ENCODE peak calls at places on chromosomes 4 and X, in ten cellular contexts. M is lung, A is fibroblast of lung, O is endothelial cell of umbilical vein, P is transverse colon, R is testis, U is HCT116, V is sigmoid colon, C is left ventricle myocardium inferior, H is cardiac muscle cell. K is an unnamed sample. For H3K36me3, the result is how much of the 10 kb centered on the place peaks cover.

GRCh38 chr4:175412161-175412560 is 399.9 kb downstream of the GPM6A start:
- DNase-seq in U (no peak), A (peak), H (no peak), M (no peak), C (no peak), R (no peak), V (no peak), P (no peak), O (no peak), K (no peak)

GRCh38 chrX:97563531-97564133 is 679.9 kb downstream of the RPA4 start:
- DNase-seq in M (peak), C (peak), O (peak), V (peak), P (peak), R (peak), H (no peak), U (no peak), A (peak), K (no peak)

GRCh38 chrX:118189628-118190027 is 73.0 kb upstream of the KLHL13 start:
- DNase-seq in M (no peak), C (no peak), O (no peak), P (no peak), R (no peak), V (no peak), A (no peak), H (peak), U (no peak), K (no peak)

GRCh38 chrX:154531626-154532025 is 15.0 kb downstream of the G6PD start:
- DNase-seq in M (no peak), O (no peak), A (peak), V (no peak), P (no peak), U (no peak), C (no peak), R (no peak), H (peak), K (no peak)

GRCh38 chr4:26235500-26235899 is 85.3 kb upstream of the RBPJ start:
- DNase-seq in U (no peak), R (no peak), C (peak), V (peak), H (no peak), A (peak), O (no peak), M (peak), P (peak), K (no peak)

GRCh38 chrX:48999030-48999429 is 3.0 kb downstream of the GRIPAP1 start:
- DNase-seq in R (no peak), M (no peak), A (no peak), P (no peak), H (no peak), O (no peak), U (no peak), C (no peak), V (no peak), K (no peak)

GRCh38 chr4:173935622-173936405 is 347.7 kb downstream of the FBXO8 start:
- DNase-seq in V (no peak), A (peak), P (no peak), O (no peak), U (no peak), R (no peak), C (no peak), H (no peak), M (no peak), K (no peak)

GRCh38 chrX:50889582-50889981 is 21.0 kb upstream of the BMP15 start:
- DNase-seq in R (no peak), M (no peak), V (no peak), C (no peak), A (no peak), O (no peak), H (no peak), P (no peak), U (no peak), K (no peak)

GRCh38 chr4:75547647-75548387 is 8.0 kb upstream of the ODAPH start:
- DNase-seq in H (peak), A (peak), O (no peak), C (peak), M (no peak), P (peak), V (peak), R (peak), U (no peak), K (no peak)

GRCh38 chr4:15294202-15294601 is 133.6 kb upstream of the C1QTNF7 start:
- DNase-seq in A (no peak), P (no peak), H (no peak), C (no peak), V (no peak), R (no peak), O (no peak), U (no peak), M (no peak), K (no peak)

GRCh38 chrX:68413254-68413653 is 20.0 kb downstream of the OPHN1 start:
- DNase-seq in C (no peak), A (no peak), U (no peak), H (no peak), R (no peak), O (no peak), V (no peak), M (no peak), P (no peak), K (no peak)

GRCh38 chrX:124280294-124280902 is 52.1 kb upstream of the TEX13D start:
- DNase-seq in A (peak), V (no peak), O (no peak), M (no peak), C (no peak), P (no peak), R (no peak), U (no peak), H (no peak), K (peak)

GRCh38 chr4:6468376-6468775 is 4.0 kb downstream of the PPP2R2C start:
- DNase-seq in U (no peak), V (peak), P (no peak), M (no peak), H (no peak), C (no peak), O (no peak), R (peak), A (no peak), K (no peak)

GRCh38 chrX:30533261-30533660 is 44.3 kb downstream of the TASL start:
- DNase-seq in A (no peak), P (no peak), V (no peak), M (no peak), O (no peak), U (no peak), H (no peak), C (no peak), R (no peak), K (no peak)

GRCh38 chr4:71380721-71381120 is 41.9 kb downstream of the SLC4A4 start:
- DNase-seq in H (no peak), V (no peak), U (no peak), P (no peak), C (no peak), R (no peak), O (no peak), M (no peak), A (peak), K (no peak)

GRCh38 chr4:15162465-15163283 is 160.4 kb downstream of the CPEB2 start:
- DNase-seq in R (no peak), P (no peak), M (no peak), U (no peak), A (no peak), V (no peak), C (no peak), H (peak), O (peak), K (peak)

GRCh38 chrX:119605398-119605738 is 856 bp downstream of the NKRF start:
- DNase-seq in V (no peak), C (no peak), R (peak), P (no peak), M (no peak), O (peak), A (no peak), H (peak), U (no peak), K (no peak)

GRCh38 chr4:6907658-6908191 is 1.9 kb upstream of the TBC1D14 start:
- DNase-seq in C (no peak), M (no peak), O (peak), A (no peak), H (peak), U (peak), R (peak), P (peak), V (peak), K (peak)

GRCh38 chr4:159146007-159146330 is 43.1 kb downstream of the RAPGEF2 start:
- DNase-seq in M (no peak), U (no peak), H (no peak), A (no peak), O (peak), V (no peak), R (no peak), C (no peak), P (no peak), K (no peak)

GRCh38 chr4:119099227-119099910 is 36.3 kb upstream of the MYOZ2 start:
- DNase-seq in M (no peak), C (no peak), U (no peak), H (no peak), P (no peak), V (no peak), O (no peak), R (no peak), A (peak), K (no peak)

GRCh38 chrX:63503541-63503940 is 152.4 kb upstream of the SPIN4 start:
- DNase-seq in C (no peak), M (no peak), V (no peak), R (no peak), H (peak), P (no peak), A (peak), U (no peak), O (peak), K (no peak)

GRCh38 chr4:1410491-1411325 is 4.5 kb upstream of the NKX1-1 start:
- DNase-seq in C (peak), P (no peak), M (no peak), R (peak), A (peak), O (peak), H (peak), V (peak), U (no peak), K (peak)

GRCh38 chrX:7133036-7133412 is 14.5 kb upstream of the STS start:
- DNase-seq in H (peak), V (no peak), A (peak), C (peak), U (no peak), O (peak), R (no peak), M (peak), P (no peak), K (peak)

GRCh38 chr4:8688908-8689445 is 96.4 kb downstream of the CPZ start:
- DNase-seq in P (no peak), C (no peak), U (no peak), R (no peak), H (no peak), A (no peak), O (no peak), V (peak), M (no peak), K (no peak)

GRCh38 chr4:173121044-173121685 is 47.4 kb upstream of the GALNT7 start:
- DNase-seq in C (no peak), M (peak), P (peak), O (peak), V (no peak), R (no peak), A (peak), U (no peak), H (peak), K (peak)

GRCh38 chr4:52592287-52592686 is 66.8 kb downstream of the USP46 start:
- DNase-seq in P (no peak), R (no peak), C (no peak), O (no peak), H (no peak), M (no peak), V (no peak), A (no peak), U (no peak), K (peak)

GRCh38 chr4:52600275-52600674 is 58.8 kb downstream of the USP46 start:
- DNase-seq in R (peak), M (no peak), H (no peak), P (no peak), U (no peak), V (no peak), A (no peak), C (peak), O (no peak), K (no peak)

GRCh38 chr4:52588771-52589591 is 70.1 kb downstream of the USP46 start:
- DNase-seq in V (no peak), O (peak), R (no peak), A (peak), P (no peak), U (no peak), M (no peak), H (no peak), C (no peak), K (no peak)

GRCh38 chr4:52594961-52595360 is 64.1 kb downstream of the USP46 start:
- DNase-seq in H (no peak), M (no peak), O (no peak), A (no peak), U (no peak), P (no peak), C (no peak), R (peak), V (no peak), K (no peak)
- H3K36me3 ChIP-seq in H (under half), M (under half), O (under half), A (under half), U (under half), P (under half), C (under half), R (under half), V (under half), K (under half)

DNA sequence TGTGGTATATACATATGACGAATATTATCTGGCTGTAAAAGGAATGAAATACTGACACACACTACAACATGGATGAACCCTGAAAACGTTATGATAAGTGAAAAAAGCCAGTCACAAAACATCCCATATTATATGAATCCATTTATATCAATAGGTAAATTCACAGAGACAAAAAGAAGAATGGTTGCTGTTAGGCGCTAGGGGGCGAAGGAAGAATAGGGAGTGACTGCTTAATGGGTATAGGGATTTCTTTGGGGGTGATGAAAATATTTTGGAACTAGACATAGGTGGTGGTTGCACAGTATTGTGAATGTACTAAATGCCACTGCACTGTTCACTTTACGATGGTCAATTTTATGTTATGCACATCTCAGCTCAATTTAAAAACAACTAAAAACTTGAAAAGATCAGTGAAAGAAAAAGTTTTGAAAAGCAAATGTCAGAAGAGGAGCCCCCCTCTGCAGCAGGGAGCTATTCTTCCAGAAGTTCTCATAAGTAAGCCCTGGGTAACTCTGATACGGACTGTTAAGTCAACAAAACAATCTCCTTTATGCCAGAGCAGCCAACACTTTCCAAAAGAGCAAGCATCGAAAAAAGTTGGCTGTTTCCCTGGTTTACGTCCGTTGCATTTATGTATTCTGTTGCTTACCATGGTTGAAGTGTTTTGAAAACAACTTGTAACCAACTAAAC is 96.3 kb upstream of the EGFL6 start:
- DNase-seq in V (no peak), C (no peak), H (no peak), P (no peak), A (no peak), M (no peak), U (no peak), R (no peak), O (peak), K (no peak)
- TF ChIP-seq CTCF in V (no peak), C (no peak), H (no peak), P (no peak), A (no peak), M (no peak), U (no peak), R (no peak), O (no peak), K (peak)

DNA sequence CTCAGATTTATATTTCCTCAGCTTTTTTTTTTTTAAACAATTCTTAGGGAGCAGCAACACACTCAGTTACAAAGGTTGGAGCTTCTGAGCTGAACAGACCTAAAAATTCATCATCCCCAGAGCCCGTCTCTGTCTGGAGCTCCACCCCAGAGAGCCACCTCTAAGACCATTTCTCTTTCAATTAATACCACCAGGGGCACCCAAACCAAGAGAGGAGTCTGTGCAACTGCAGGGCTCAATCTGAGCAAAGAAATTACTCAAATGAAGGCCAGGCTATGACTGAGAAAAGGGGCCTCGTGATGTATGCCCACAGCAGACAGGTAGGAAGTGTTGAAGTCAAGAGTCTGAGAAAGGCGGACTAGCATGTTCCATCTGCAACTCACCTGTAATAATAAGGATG is 95.5 kb downstream of the C4orf51 start:
- DNase-seq in P (no peak), R (no peak), C (no peak), A (no peak), H (no peak), U (no peak), V (no peak), O (no peak), M (no peak), K (no peak)
- H3K36me3 ChIP-seq in P (under half), R (under half), C (under half), A (under half), H (half or more), U (under half), V (under half), O (under half), M (under half), K (under half)

GRCh38 chr4:181523973-181524372 is 719.2 kb upstream of the TENM3 start:
- DNase-seq in P (no peak), R (no peak), O (no peak), C (no peak), H (no peak), V (no peak), U (no peak), A (peak), M (no peak), K (no peak)

GRCh38 chr4:181525641-181526040 is 717.6 kb upstream of the TENM3 start:
- DNase-seq in O (no peak), A (no peak), U (no peak), H (peak), M (no peak), C (no peak), P (no peak), V (no peak), R (no peak), K (no peak)

GRCh38 chr4:181524455-181524854 is 718.7 kb upstream of the TENM3 start:
- DNase-seq in A (no peak), C (no peak), U (no peak), O (no peak), M (no peak), H (no peak), R (no peak), P (no peak), V (no peak), K (no peak)

GRCh38 chr4:181528570-181529184 is 714.5 kb upstream of the TENM3 start:
- DNase-seq in U (peak), A (peak), O (no peak), M (peak), C (peak), V (no peak), P (peak), R (peak), H (peak), K (peak)
- TF ChIP-seq CTCF in U (peak), A (peak), O (peak), M (peak), C (peak), V (peak), P (peak), R (peak), H (peak), K (peak)

GRCh38 chr4:39820186-39820585 is 122.2 kb downstream of the UBE2K start:
- DNase-seq in P (no peak), H (no peak), U (no peak), A (no peak), O (peak), C (no peak), M (no peak), V (no peak), R (no peak), K (peak)

GRCh38 chr4:39825090-39825489 is 127.2 kb downstream of the UBE2K start:
- DNase-seq in O (no peak), R (no peak), U (no peak), C (no peak), V (no peak), H (no peak), M (no peak), A (no peak), P (no peak), K (no peak)

GRCh38 chr4:39825741-39826231 is 127.8 kb downstream of the UBE2K start:
- DNase-seq in V (no peak), R (no peak), P (no peak), C (no peak), H (no peak), U (no peak), A (peak), M (no peak), O (peak), K (no peak)

GRCh38 chr4:39821951-39822350 is 124.0 kb downstream of the UBE2K start:
- DNase-seq in P (no peak), M (no peak), V (no peak), C (no peak), O (no peak), R (no peak), A (no peak), U (no peak), H (no peak), K (no peak)

GRCh38 chr4:39823193-39823592 is 125.3 kb downstream of the UBE2K start:
- DNase-seq in M (no peak), A (peak), R (no peak), O (no peak), P (no peak), V (no peak), C (no peak), H (no peak), U (no peak), K (no peak)
- H3K36me3 ChIP-seq in M (under half), A (under half), R (under half), O (under half), P (under half), V (under half), C (under half), H (under half), U (under half), K (under half)

DNA sequence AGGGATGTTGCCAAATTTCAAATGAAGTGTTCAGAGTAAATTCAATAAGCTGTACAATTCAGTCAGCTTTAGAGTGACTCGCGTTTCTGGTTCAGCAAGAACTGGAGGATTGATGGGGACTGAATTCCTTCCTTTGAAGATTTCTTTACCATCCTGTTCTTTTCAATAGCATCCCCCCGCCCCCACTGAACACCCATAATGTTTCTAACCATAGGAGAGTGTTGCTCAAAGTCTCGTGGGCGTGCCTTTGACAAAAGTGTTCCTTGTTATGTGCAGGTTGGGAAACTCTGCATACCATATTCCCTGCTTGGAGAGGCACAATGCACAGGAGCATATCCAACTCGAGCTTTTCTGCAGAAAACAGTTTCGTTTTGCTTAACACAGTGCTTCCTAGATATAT is 323.5 kb upstream of the CASK start:
- DNase-seq in M (peak), U (no peak), P (no peak), V (no peak), C (no peak), O (no peak), R (no peak), H (no peak), A (peak), K (no peak)
- TF ChIP-seq CTCF in M (no peak), U (no peak), P (no peak), V (no peak), C (no peak), O (no peak), R (no peak), H (no peak), A (no peak), K (no peak)

GRCh38 chrX:45847966-45848365 is 647.3 kb upstream of the DIPK2B start:
- DNase-seq in A (peak), U (no peak), R (no peak), P (no peak), O (no peak), V (no peak), C (no peak), M (no peak), H (no peak), K (no peak)
- H3K36me3 ChIP-seq in A (under half), U (under half), R (under half), P (under half), O (under half), V (under half), C (under half), M (under half), H (under half), K (under half)

K was measured in K562.